ENCODE peak calls at places on chromosomes 6 and 20, in five cellular contexts. G is prostate gland, W is stomach, E is uterus, Y is body of pancreas. Z is an unnamed sample.

GRCh38 chr6:109702797-109703196 is 11.7 kb downstream of the FIG4 start:
- DNase-seq in W (no peak), G (no peak), Y (no peak), E (no peak), Z (no peak)

GRCh38 chr6:24524801-24525200 is 30.0 kb downstream of the ALDH5A1 start:
- DNase-seq in G (no peak), E (no peak), W (no peak), Y (no peak), Z (no peak)

GRCh38 chr6:146546440-146546839 is 2.8 kb downstream of the RAB32 start:
- DNase-seq in E (peak; percentile 39), G (no peak), Y (peak; percentile 17), W (no peak), Z (no peak)

GRCh38 chr6:5260111-5260620 is 584 bp downstream of the LYRM4 start:
- DNase-seq in G (peak; percentile 46), E (peak; percentile 39), W (peak; percentile 61), Y (peak; percentile 75), Z (peak; percentile 72)

GRCh38 chr6:129981598-129981997 is 36.8 kb upstream of the L3MBTL3 start:
- DNase-seq in Y (no peak), W (no peak), G (no peak), E (no peak), Z (no peak)

GRCh38 chr20:53226788-53227187 is 254.6 kb downstream of the TSHZ2 start:
- DNase-seq in W (no peak), E (no peak), Y (no peak), G (no peak), Z (no peak)

GRCh38 chr6:11659757-11660156 is 118.8 kb downstream of the ADTRP start:
- DNase-seq in G (no peak), E (no peak), Y (no peak), W (no peak), Z (no peak)

GRCh38 chr6:42028234-42029061 is 21.9 kb upstream of the TAF8 start:
- DNase-seq in G (no peak), E (no peak), W (no peak), Y (no peak), Z (no peak)

GRCh38 chr6:25553502-25553901 is 98.5 kb upstream of the SCGN start:
- DNase-seq in Y (no peak), W (no peak), G (no peak), E (no peak), Z (no peak)

GRCh38 chr20:23117738-23118137 is 31.6 kb upstream of the CD93 start:
- DNase-seq in G (no peak), W (no peak), Y (no peak), E (no peak), Z (no peak)

GRCh38 chr6:106097368-106098231 is 11.5 kb downstream of the PRDM1 start:
- DNase-seq in G (peak; percentile 53), W (no peak), E (no peak), Y (no peak), Z (peak; percentile 51)

GRCh38 chr20:46117704-46118467 is at the start of gene CD40:
- DNase-seq in Y (peak; percentile 94), W (peak; percentile 86), E (peak; percentile 91), G (peak; percentile 77), Z (peak; percentile 88)

GRCh38 chr6:17932362-17932852 is 55.0 kb downstream of the KIF13A start:
- DNase-seq in Y (peak; percentile 39), W (no peak), G (no peak), E (peak; percentile 42), Z (no peak)

GRCh38 chr6:167525774-167526173 is 200.9 kb downstream of the TTLL2 start:
- DNase-seq in E (no peak), G (no peak), W (no peak), Y (no peak), Z (no peak)

GRCh38 chr6:47665112-47665511 is 33.3 kb upstream of the ADGRF4 start:
- DNase-seq in W (no peak), E (no peak), Y (no peak), G (no peak), Z (no peak)

GRCh38 chr20:52809003-52809402 is 163.2 kb upstream of the TSHZ2 start:
- DNase-seq in W (no peak), Y (no peak), E (no peak), G (no peak), Z (no peak)

GRCh38 chr6:48151142-48151541 is 40.1 kb upstream of the PTCHD4 start:
- DNase-seq in W (no peak), Y (no peak), E (no peak), G (no peak), Z (no peak)

GRCh38 chr6:158909938-158910337 is 90.1 kb downstream of the RSPH3 start:
- DNase-seq in W (no peak), G (no peak), Y (no peak), E (no peak), Z (no peak)

GRCh38 chr6:134161036-134161435 is 108.6 kb upstream of the SLC2A12 start:
- DNase-seq in E (no peak), W (no peak), Y (no peak), G (no peak), Z (no peak)

GRCh38 chr20:50286609-50287008 is 96.0 kb downstream of the CEBPB start:
- DNase-seq in Y (no peak), G (no peak), W (no peak), E (peak; percentile 94), Z (peak; percentile 43)

GRCh38 chr20:52402950-52403349 is 211.4 kb upstream of the ZFP64 start:
- DNase-seq in W (no peak), Y (no peak), E (no peak), G (no peak), Z (no peak)

GRCh38 chr6:40336986-40337780 is 250.0 kb downstream of the LRFN2 start:
- DNase-seq in W (no peak), Y (no peak), G (no peak), E (no peak), Z (no peak)

GRCh38 chr6:52162940-52163908 is 23.0 kb upstream of the IL17A start:
- DNase-seq in Y (no peak), G (no peak), W (no peak), E (no peak), Z (no peak)

GRCh38 chr20:17611540-17612286 is 41.8 kb downstream of the DSTN start:
- DNase-seq in Y (peak; percentile 72), E (no peak), W (peak; percentile 72), G (no peak), Z (peak; percentile 53)

GRCh38 chr6:100461273-100461919 is 3.3 kb downstream of the SIM1 start:
- DNase-seq in G (no peak), E (no peak), W (no peak), Y (peak; percentile 42), Z (no peak)

GRCh38 chr6:31908791-31909190 is 6.9 kb upstream of the ZBTB12 start:
- DNase-seq in E (no peak), G (no peak), Y (no peak), W (no peak), Z (no peak)

GRCh38 chr6:124887872-124888580 is 74.2 kb upstream of the RNF217 start:
- DNase-seq in W (no peak), G (no peak), Y (no peak), E (no peak), Z (no peak)

GRCh38 chr6:379367-380181 is 12.0 kb upstream of the IRF4 start:
- DNase-seq in E (no peak), W (no peak), Y (no peak), G (no peak), Z (no peak)

DNA sequence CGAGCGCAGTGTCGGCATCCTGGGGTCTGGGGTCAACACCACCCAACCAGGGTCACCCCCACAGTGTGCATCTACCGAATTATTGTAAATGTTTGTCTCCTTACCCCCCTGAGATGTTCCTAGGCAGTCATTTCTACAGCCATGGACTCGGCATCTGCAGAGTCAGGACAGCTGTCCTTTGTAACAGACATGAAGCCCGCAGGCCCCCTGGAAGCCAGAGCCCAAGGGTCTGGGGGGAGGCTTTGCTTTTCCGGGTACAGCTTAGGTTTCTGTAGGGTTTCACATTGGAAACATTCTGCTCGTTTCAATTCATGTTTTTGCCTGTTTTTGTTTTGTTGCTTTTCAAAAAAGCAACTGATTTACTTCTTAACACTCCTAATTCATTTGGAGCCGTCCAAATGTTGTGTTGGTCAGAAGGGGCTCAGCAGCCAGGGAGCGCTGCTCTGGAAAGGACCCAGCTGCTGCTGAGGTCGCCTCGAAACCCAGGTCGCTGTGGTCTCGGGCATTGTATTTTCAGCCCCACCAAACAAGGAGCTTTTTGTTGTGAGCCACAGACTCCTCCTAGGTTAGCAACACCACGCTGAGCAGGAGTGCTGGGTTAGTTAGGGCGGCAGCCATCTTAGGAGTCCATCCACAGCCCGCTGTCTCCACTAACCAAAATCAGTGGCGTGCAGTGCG is 160.4 kb downstream of the TMEM242 start:
- DNase-seq in G (no peak), W (no peak), Y (no peak), E (no peak), Z (no peak)
- TF ChIP-seq CTCF in G (no peak), W (no peak), Y (no peak), E (no peak), Z (no peak)

GRCh38 chr6:89321131-89321530 is 6.0 kb upstream of the GABRR2 start:
- DNase-seq in G (no peak), Y (no peak), E (no peak), W (no peak), Z (no peak)

GRCh38 chr6:89323461-89324098 is 8.5 kb upstream of the GABRR2 start:
- DNase-seq in G (no peak), W (no peak), E (no peak), Y (no peak), Z (no peak)

GRCh38 chr6:89320012-89320559 is 5.0 kb upstream of the GABRR2 start:
- DNase-seq in G (no peak), E (no peak), Y (no peak), W (no peak), Z (no peak)

GRCh38 chr6:89324304-89324703 is 9.2 kb upstream of the GABRR2 start:
- DNase-seq in W (no peak), G (no peak), E (no peak), Y (no peak), Z (no peak)

DNA sequence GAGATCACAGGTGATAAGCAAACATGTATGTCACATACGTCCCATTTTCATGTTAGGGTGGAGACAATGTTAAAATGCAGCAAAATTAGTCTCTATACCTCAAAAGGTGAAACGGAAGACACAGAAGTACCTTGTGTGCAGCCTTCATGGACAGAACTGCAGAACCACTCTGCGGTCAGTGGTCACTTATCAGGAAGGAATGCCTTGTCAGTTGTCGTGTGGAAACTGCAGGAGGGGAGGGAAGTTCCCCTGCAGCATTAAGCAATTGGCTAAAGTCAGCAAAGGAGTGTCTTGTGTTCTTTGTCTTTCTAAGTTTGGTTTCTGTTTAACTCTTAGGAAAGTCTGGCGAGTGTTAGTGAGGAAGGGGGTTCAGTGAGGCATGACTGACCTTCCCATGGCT is 6.5 kb upstream of the GABRR2 start:
- DNase-seq in G (peak; percentile 40), E (no peak), Y (no peak), W (no peak), Z (no peak)
- TF ChIP-seq POLR2A in G (no peak), E (no peak), Y (no peak), W (no peak), Z (no peak)

GRCh38 chr6:22368794-22369193 is 72.0 kb upstream of the PRL start:
- DNase-seq in W (no peak), E (no peak), G (no peak), Y (no peak), Z (no peak)
- TF ChIP-seq CTCF in W (no peak), E (no peak), G (no peak), Y (no peak), Z (no peak)

GRCh38 chr6:36609582-36609981 is 15.4 kb downstream of the SRSF3 start:
- DNase-seq in Y (no peak), G (no peak), W (no peak), E (no peak), Z (no peak)
- TF ChIP-seq POLR2A in Y (no peak), G (no peak), W (no peak), E (no peak), Z (no peak)